ENCODE peak calls at places on chromosome 15, in five cellular contexts. Y is activated B cell treated with CpG ODN at 0.5 μM for 24 hours; X is activated T-helper 9 cell treated with anti-CD3 and anti-CD28 coated beads, Interleukin-2, amount 50 U/mL, for 16 hours; B is AG09319; R is mesendoderm. N is an unnamed sample.
A peak's percentile ranks its signal among the peaks of the same experiment; 100 is the strongest.

GRCh38 chr15:89332446-89332845 is 2.2 kb downstream of the POLG start:
- DNase-seq in B (no peak), R (peak; percentile 49), Y (no peak), X (no peak), N (no peak)

GRCh38 chr15:53193149-53193548 is 403.0 kb upstream of the ONECUT1 start:
- DNase-seq in B (no peak), Y (no peak), R (peak; percentile 30), X (no peak), N (no peak)

GRCh38 chr15:94069834-94070233 is 161.5 kb upstream of the MCTP2 start:
- DNase-seq in B (no peak), R (no peak), X (no peak), Y (no peak), N (no peak)

GRCh38 chr15:60275624-60276023 is 122.2 kb downstream of the ANXA2 start:
- DNase-seq in R (peak; percentile 6), B (no peak), X (no peak), Y (no peak), N (no peak)

GRCh38 chr15:67023517-67024321 is 41.7 kb upstream of the SMAD3 start:
- DNase-seq in Y (no peak), X (no peak), B (no peak), R (no peak), N (no peak)

GRCh38 chr15:32716960-32717289 is 879 bp upstream of the GREM1 start:
- DNase-seq in R (no peak), X (no peak), B (no peak), Y (no peak), N (no peak)

GRCh38 chr15:70783610-70784021 is 20.3 kb upstream of the UACA start:
- DNase-seq in R (peak; percentile 28), X (no peak), Y (no peak), B (no peak), N (no peak)

GRCh38 chr15:82921242-82921641 is 31.3 kb downstream of the HOMER2 start:
- DNase-seq in Y (no peak), R (no peak), X (no peak), B (no peak), N (no peak)

GRCh38 chr15:62706361-62706760 is 336.2 kb upstream of the TPM1 start:
- DNase-seq in X (no peak), B (peak; percentile 1), Y (no peak), R (no peak), N (no peak)

GRCh38 chr15:98321916-98322315 is 326.4 kb upstream of the IGF1R start:
- DNase-seq in X (no peak), B (no peak), Y (no peak), R (peak; percentile 11), N (no peak)

GRCh38 chr15:63858881-63859280 is 25.1 kb upstream of the HERC1 start:
- DNase-seq in Y (no peak), X (no peak), R (peak; percentile 87), B (no peak), N (no peak)

GRCh38 chr15:89143503-89144162 is 55.4 kb downstream of the ABHD2 start:
- DNase-seq in X (no peak), Y (no peak), R (no peak), B (peak; percentile 90), N (peak; percentile 86)

GRCh38 chr15:88605507-88606436 is 15.4 kb upstream of the AEN start:
- DNase-seq in R (peak; percentile 79), Y (no peak), B (no peak), X (no peak), N (no peak)